ENCODE peak calls at places on chromosomes 12 and 14, in five cellular contexts. Z is mucosa of descending colon, O is esophagus muscularis mucosa, L is heart right ventricle, M is left ventricle myocardium inferior. H is an unnamed sample.
A peak's percentile ranks its signal among the peaks of the same experiment; 100 is the strongest.

GRCh38 chr12:123660328-123660727 is 10.6 kb upstream of the TCTN2 start:
- DNase-seq in L (no peak), M (no peak), Z (no peak), O (no peak), H (no peak)

GRCh38 chr12:25495336-25496097 is 57.6 kb downstream of the LMNTD1 start:
- DNase-seq in L (no peak), Z (no peak), O (no peak), M (no peak), H (no peak)

GRCh38 chr14:63647696-63648410 is 6.2 kb upstream of the WDR89 start:
- DNase-seq in O (no peak), M (no peak), L (no peak), Z (no peak), H (no peak)

GRCh38 chr12:131108171-131108955 is 154.7 kb downstream of the ADGRD1 start:
- DNase-seq in Z (no peak), L (no peak), M (no peak), O (no peak), H (no peak)

GRCh38 chr12:46983959-46984833 is 95.2 kb upstream of the PCED1B start:
- DNase-seq in Z (no peak), L (no peak), M (no peak), O (no peak), H (no peak)

GRCh38 chr12:15601210-15601800 is 187.9 kb downstream of the EPS8 start:
- DNase-seq in O (no peak), M (no peak), Z (no peak), L (no peak), H (no peak)

GRCh38 chr12:60035835-60036234 is 440.0 kb downstream of the SLC16A7 start:
- DNase-seq in L (no peak), M (no peak), Z (no peak), O (no peak), H (no peak)

GRCh38 chr12:76299536-76300296 is 48.5 kb downstream of the BBS10 start:
- DNase-seq in O (no peak), M (no peak), Z (no peak), L (no peak), H (no peak)

GRCh38 chr14:85414142-85414541 is 115.8 kb upstream of the FLRT2 start:
- DNase-seq in L (no peak), O (no peak), Z (no peak), M (no peak), H (no peak)

GRCh38 chr12:103901518-103902173 is 28.6 kb upstream of the HSP90B1 start:
- DNase-seq in Z (no peak), M (no peak), L (no peak), O (no peak), H (no peak)

GRCh38 chr14:71418591-71419245 is 511.5 kb downstream of the PCNX1 start:
- DNase-seq in O (no peak), Z (no peak), M (no peak), L (no peak), H (no peak)

GRCh38 chr14:88983755-88984154 is 159.3 kb downstream of the TTC8 start:
- DNase-seq in M (no peak), O (no peak), L (no peak), Z (no peak), H (no peak)

GRCh38 chr12:75257510-75257909 is 47.9 kb upstream of the KCNC2 start:
- DNase-seq in M (no peak), O (no peak), Z (no peak), L (no peak), H (no peak)

GRCh38 chr14:59424707-59425106 is 40.5 kb downstream of the GPR135 start:
- DNase-seq in M (peak; percentile 70), O (no peak), Z (no peak), L (peak; percentile 73), H (peak; percentile 71)

GRCh38 chr14:28020112-28020511 is 746.5 kb upstream of the FOXG1 start:
- DNase-seq in M (no peak), O (no peak), L (no peak), Z (no peak), H (no peak)

GRCh38 chr14:94571395-94571794 is 9.8 kb upstream of the SERPINA5 start:
- DNase-seq in Z (no peak), M (peak; percentile 26), O (no peak), L (no peak), H (no peak)

GRCh38 chr14:103257211-103257962 is 76.7 kb upstream of the EIF5 start:
- DNase-seq in L (no peak), M (no peak), O (no peak), Z (no peak), H (no peak)

GRCh38 chr12:132238487-132239248 is 90.7 kb downstream of the GALNT9 start:
- DNase-seq in O (no peak), M (no peak), L (no peak), Z (no peak), H (no peak)

GRCh38 chr14:104284107-104284592 is 145.8 kb downstream of the KIF26A start:
- DNase-seq in O (no peak), L (no peak), M (peak; percentile 7), Z (peak; percentile 63), H (no peak)

GRCh38 chr14:69891422-69891821 is 12.2 kb downstream of the SMOC1 start:
- DNase-seq in M (no peak), L (no peak), Z (no peak), O (no peak), H (no peak)

GRCh38 chr12:50642035-50642451 is 121.9 kb upstream of the ATF1 start:
- DNase-seq in Z (no peak), M (no peak), L (no peak), O (no peak), H (no peak)

GRCh38 chr14:95597784-95598204 is 62.9 kb downstream of the GLRX5 start:
- DNase-seq in M (no peak), O (no peak), L (no peak), Z (no peak), H (no peak)

GRCh38 chr12:1882405-1882804 is 36.0 kb downstream of the CACNA2D4 start:
- DNase-seq in L (no peak), M (no peak), O (no peak), Z (no peak), H (no peak)

GRCh38 chr14:104975481-104976197 is 2.5 kb downstream of the AHNAK2 start:
- DNase-seq in O (no peak), L (no peak), M (peak; percentile 14), Z (no peak), H (no peak)

GRCh38 chr14:55571125-55571889 is 8.7 kb upstream of the KTN1 start:
- DNase-seq in O (no peak), M (no peak), Z (no peak), L (no peak), H (no peak)

GRCh38 chr12:130357241-130357640 is 19.6 kb downstream of the PIWIL1 start:
- DNase-seq in Z (no peak), O (no peak), L (no peak), M (no peak), H (no peak)

GRCh38 chr14:74548881-74549280 is 55.3 kb downstream of the ISCA2 start:
- DNase-seq in M (peak; percentile 83), L (peak; percentile 76), Z (no peak), O (no peak), H (peak; percentile 93)

GRCh38 chr14:60650382-60650961 is 1.2 kb upstream of the SIX1 start:
- DNase-seq in Z (no peak), M (no peak), L (no peak), O (no peak), H (no peak)

GRCh38 chr12:113803829-113804140 is 162.3 kb downstream of the RBM19 start:
- DNase-seq in O (no peak), L (no peak), M (no peak), Z (no peak), H (no peak)

GRCh38 chr14:95496111-95496681 is 20.3 kb downstream of the SYNE3 start:
- DNase-seq in O (no peak), Z (no peak), M (no peak), L (no peak), H (no peak)

GRCh38 chr12:92551853-92552397 is 150.9 kb upstream of the PLEKHG7 start:
- DNase-seq in L (no peak), O (no peak), M (no peak), Z (no peak), H (no peak)

GRCh38 chr14:92603309-92604257 is 90.0 kb downstream of the RIN3 start:
- DNase-seq in M (peak; percentile 40), O (no peak), L (peak; percentile 37), Z (no peak), H (no peak)

GRCh38 chr14:99757331-99758070 is 35.7 kb upstream of the EML1 start:
- DNase-seq in O (no peak), Z (no peak), L (no peak), M (no peak), H (no peak)

GRCh38 chr12:71430756-71431155 is 8.8 kb upstream of the LGR5 start:
- DNase-seq in M (no peak), Z (no peak), L (no peak), O (no peak), H (no peak)

GRCh38 chr12:33026791-33027190 is 130.2 kb upstream of the PKP2 start:
- DNase-seq in Z (no peak), M (no peak), L (no peak), O (no peak), H (no peak)

GRCh38 chr12:50185496-50185895 is 18.3 kb upstream of the CERS5 start:
- DNase-seq in L (no peak), O (no peak), Z (no peak), M (no peak), H (no peak)

GRCh38 chr14:102629700-102630365 is 37.4 kb downstream of the RCOR1 start:
- DNase-seq in L (no peak), M (no peak), Z (no peak), O (no peak), H (no peak)

GRCh38 chr14:101055106-101055662 is 151.7 kb upstream of the RTL1 start:
- DNase-seq in L (no peak), Z (no peak), M (no peak), O (no peak), H (no peak)
- H3K9me3 ChIP-seq in L (no peaks in the 10 kb centered on the region), Z (no peaks in the 10 kb centered on the region), M (peaks cover 8% of the 10 kb centered on the region), O (no peaks in the 10 kb centered on the region), H (no peaks in the 10 kb centered on the region)

DNA sequence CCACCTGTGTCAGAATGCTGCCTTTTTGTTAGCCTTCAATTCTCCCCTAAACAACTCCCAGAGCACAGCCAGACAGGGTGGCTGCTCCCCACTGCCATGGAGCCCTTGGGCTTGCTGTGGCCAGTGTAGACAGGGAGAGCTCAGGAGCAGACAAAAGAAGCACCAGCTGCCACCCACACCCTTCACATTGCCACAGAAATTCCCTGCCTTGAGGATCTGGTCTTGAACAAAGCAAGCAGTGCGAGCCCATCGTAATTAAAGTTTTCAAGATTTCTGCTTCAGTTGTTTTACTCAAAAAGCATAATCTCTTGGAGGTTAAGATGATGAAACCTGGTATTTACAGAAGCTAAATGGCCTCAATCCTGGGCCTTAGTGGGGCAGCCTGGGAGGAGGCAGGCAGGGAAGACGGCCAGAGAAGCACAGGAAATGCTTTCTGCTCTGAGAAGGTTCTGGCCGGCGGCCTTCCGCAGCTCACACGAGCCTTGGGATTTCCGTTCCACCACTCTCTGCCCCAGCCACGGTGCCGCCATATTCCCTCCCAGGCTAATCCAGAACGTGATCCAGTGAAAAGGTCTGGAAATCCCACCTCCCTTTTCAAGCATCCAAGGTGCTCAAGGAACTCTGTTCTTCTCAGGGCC is 535.2 kb downstream of the BCL11B start:
- DNase-seq in L (no peak), Z (no peak), O (peak; percentile 75), M (no peak), H (no peak)
- H3K9me3 ChIP-seq in L (no peaks in the 10 kb centered on the region), Z (no peaks in the 10 kb centered on the region), O (no peaks in the 10 kb centered on the region), M (peaks cover 15% of the 10 kb centered on the region), H (no peaks in the 10 kb centered on the region)

GRCh38 chr12:70154960-70155589 is 88.2 kb upstream of the CNOT2 start:
- DNase-seq in L (no peak), O (no peak), Z (no peak), M (no peak), H (no peak)
- H3K9me3 ChIP-seq in L (peaks cover 4% of the 10 kb centered on the region), O (no peaks in the 10 kb centered on the region), Z (peaks cover 48% of the 10 kb centered on the region), M (peaks cover 64% of the 10 kb centered on the region), H (peaks cover 59% of the 10 kb centered on the region)

GRCh38 chr12:79223761-79224160 is 359.2 kb downstream of the SYT1 start:
- DNase-seq in O (no peak), L (no peak), Z (no peak), M (no peak), H (no peak)
- H3K9me3 ChIP-seq in O (no peaks in the 10 kb centered on the region), L (peaks cover 18% of the 10 kb centered on the region), Z (peaks cover 15% of the 10 kb centered on the region), M (peaks cover 35% of the 10 kb centered on the region), H (peaks cover 37% of the 10 kb centered on the region)